ENCODE peak calls at places on chromosomes 3 and 15, in eight cellular contexts. One of them, this sample, is unnamed.

GRCh38 chr3:188853896-188854295 is 317.9 kb upstream of the TPRG1 start:
- DNase-seq in pancreas: no peak
- DNase-seq in BJ: no peak
- DNase-seq in lower lobe of right lung: no peak
- DNase-seq in PC-3: no peak
- DNase-seq in tibial artery: no peak
- DNase-seq in foreskin keratinocyte: peak; percentile 5
- DNase-seq in body of pancreas: no peak
- DNase-seq in this sample: no peak

GRCh38 chr3:17356581-17356980 is 385.9 kb downstream of the TBC1D5 start:
- DNase-seq in foreskin keratinocyte: no peak
- DNase-seq in tibial artery: no peak
- DNase-seq in PC-3: no peak
- DNase-seq in body of pancreas: no peak
- DNase-seq in BJ: no peak
- DNase-seq in lower lobe of right lung: no peak
- DNase-seq in pancreas: no peak
- DNase-seq in this sample: no peak

GRCh38 chr15:25333049-25333448 is 105.8 kb downstream of the UBE3A start:
- DNase-seq in lower lobe of right lung: no peak
- DNase-seq in BJ: no peak
- DNase-seq in body of pancreas: no peak
- DNase-seq in pancreas: no peak
- DNase-seq in tibial artery: no peak
- DNase-seq in PC-3: no peak
- DNase-seq in foreskin keratinocyte: no peak
- DNase-seq in this sample: no peak

GRCh38 chr15:63021031-63021430 is 21.5 kb upstream of the TPM1 start:
- DNase-seq in foreskin keratinocyte: no peak
- DNase-seq in lower lobe of right lung: no peak
- DNase-seq in pancreas: no peak
- DNase-seq in tibial artery: no peak
- DNase-seq in PC-3: no peak
- DNase-seq in body of pancreas: no peak
- DNase-seq in BJ: no peak
- DNase-seq in this sample: no peak

GRCh38 chr15:68447209-68447608 is 15.2 kb upstream of the ITGA11 start:
- DNase-seq in foreskin keratinocyte: no peak
- DNase-seq in body of pancreas: no peak
- DNase-seq in lower lobe of right lung: no peak
- DNase-seq in BJ: no peak
- DNase-seq in PC-3: peak; percentile 33
- DNase-seq in tibial artery: peak; percentile 48
- DNase-seq in pancreas: no peak
- DNase-seq in this sample: no peak

GRCh38 chr15:43492266-43492665 is 690 bp downstream of the TP53BP1 start:
- DNase-seq in pancreas: no peak
- DNase-seq in foreskin keratinocyte: no peak
- DNase-seq in tibial artery: no peak
- DNase-seq in BJ: no peak
- DNase-seq in body of pancreas: no peak
- DNase-seq in PC-3: no peak
- DNase-seq in lower lobe of right lung: no peak
- DNase-seq in this sample: no peak

GRCh38 chr3:36362216-36362615 is 18.1 kb upstream of the STAC start:
- DNase-seq in tibial artery: no peak
- DNase-seq in lower lobe of right lung: no peak
- DNase-seq in foreskin keratinocyte: peak; percentile 29
- DNase-seq in pancreas: no peak
- DNase-seq in BJ: no peak
- DNase-seq in body of pancreas: no peak
- DNase-seq in PC-3: no peak
- DNase-seq in this sample: no peak

GRCh38 chr15:66080791-66081475 is 172.6 kb downstream of the MEGF11 start:
- DNase-seq in foreskin keratinocyte: peak; percentile 55
- DNase-seq in PC-3: no peak
- DNase-seq in tibial artery: peak; percentile 54
- DNase-seq in body of pancreas: peak; percentile 60
- DNase-seq in BJ: no peak
- DNase-seq in pancreas: peak; percentile 62
- DNase-seq in lower lobe of right lung: no peak
- DNase-seq in this sample: peak; percentile 68

GRCh38 chr3:46094506-46094905 is 67.2 kb upstream of the XCR1 start:
- DNase-seq in BJ: no peak
- DNase-seq in PC-3: no peak
- DNase-seq in foreskin keratinocyte: no peak
- DNase-seq in lower lobe of right lung: no peak
- DNase-seq in pancreas: no peak
- DNase-seq in body of pancreas: no peak
- DNase-seq in tibial artery: no peak
- DNase-seq in this sample: no peak

GRCh38 chr15:91529534-91529933 is 324.0 kb upstream of the SLCO3A1 start:
- DNase-seq in lower lobe of right lung: no peak
- DNase-seq in pancreas: no peak
- DNase-seq in PC-3: no peak
- DNase-seq in foreskin keratinocyte: no peak
- DNase-seq in tibial artery: no peak
- DNase-seq in body of pancreas: no peak
- DNase-seq in BJ: no peak
- DNase-seq in this sample: no peak

GRCh38 chr3:180183346-180183745 is 146.6 kb upstream of the PEX5L start:
- DNase-seq in tibial artery: no peak
- DNase-seq in body of pancreas: no peak
- DNase-seq in lower lobe of right lung: no peak
- DNase-seq in foreskin keratinocyte: no peak
- DNase-seq in pancreas: no peak
- DNase-seq in BJ: no peak
- DNase-seq in PC-3: no peak
- DNase-seq in this sample: no peak

GRCh38 chr3:111045564-111045963 is 26.1 kb upstream of the NECTIN3 start:
- DNase-seq in body of pancreas: no peak
- DNase-seq in tibial artery: no peak
- DNase-seq in BJ: no peak
- DNase-seq in lower lobe of right lung: no peak
- DNase-seq in PC-3: no peak
- DNase-seq in pancreas: no peak
- DNase-seq in foreskin keratinocyte: no peak
- DNase-seq in this sample: no peak

GRCh38 chr3:188416041-188416440 is 262.1 kb downstream of the LPP start:
- DNase-seq in BJ: no peak
- DNase-seq in pancreas: no peak
- DNase-seq in tibial artery: no peak
- DNase-seq in lower lobe of right lung: no peak
- DNase-seq in body of pancreas: no peak
- DNase-seq in PC-3: no peak
- DNase-seq in foreskin keratinocyte: peak; percentile 28
- DNase-seq in this sample: no peak

GRCh38 chr3:63791974-63792373 is 27.1 kb upstream of the C3orf49 start:
- DNase-seq in tibial artery: no peak
- DNase-seq in body of pancreas: no peak
- DNase-seq in PC-3: peak; percentile 35
- DNase-seq in foreskin keratinocyte: peak; percentile 59
- DNase-seq in BJ: peak; percentile 35
- DNase-seq in pancreas: no peak
- DNase-seq in lower lobe of right lung: no peak
- DNase-seq in this sample: peak; percentile 36

GRCh38 chr3:160941885-160942494 is 163.2 kb downstream of the B3GALNT1 start:
- DNase-seq in pancreas: peak; percentile 58
- DNase-seq in tibial artery: no peak
- DNase-seq in lower lobe of right lung: no peak
- DNase-seq in PC-3: peak; percentile 90
- DNase-seq in body of pancreas: peak; percentile 85
- DNase-seq in foreskin keratinocyte: peak; percentile 49
- DNase-seq in BJ: no peak
- DNase-seq in this sample: peak; percentile 38

GRCh38 chr3:186828340-186828739 is 14.2 kb upstream of the ADIPOQ start:
- DNase-seq in lower lobe of right lung: no peak
- DNase-seq in tibial artery: no peak
- DNase-seq in PC-3: no peak
- DNase-seq in foreskin keratinocyte: no peak
- DNase-seq in body of pancreas: no peak
- DNase-seq in BJ: no peak
- DNase-seq in pancreas: no peak
- DNase-seq in this sample: no peak

GRCh38 chr15:51798281-51798680 is 31.2 kb upstream of the TMOD3 start:
- DNase-seq in lower lobe of right lung: no peak
- DNase-seq in pancreas: no peak
- DNase-seq in foreskin keratinocyte: no peak
- DNase-seq in PC-3: no peak
- DNase-seq in BJ: no peak
- DNase-seq in tibial artery: no peak
- DNase-seq in body of pancreas: no peak
- DNase-seq in this sample: no peak

GRCh38 chr15:55744026-55744655 is 1.2 kb upstream of the PRTG start:
- DNase-seq in pancreas: no peak
- DNase-seq in tibial artery: no peak
- DNase-seq in PC-3: no peak
- DNase-seq in lower lobe of right lung: no peak
- DNase-seq in foreskin keratinocyte: no peak
- DNase-seq in BJ: no peak
- DNase-seq in body of pancreas: no peak
- DNase-seq in this sample: no peak

GRCh38 chr3:187994221-187995085 is 159.5 kb upstream of the LPP start:
- DNase-seq in BJ: peak; percentile 44
- DNase-seq in foreskin keratinocyte: peak; percentile 45
- DNase-seq in body of pancreas: no peak
- DNase-seq in pancreas: no peak
- DNase-seq in PC-3: peak; percentile 29
- DNase-seq in tibial artery: no peak
- DNase-seq in lower lobe of right lung: no peak
- DNase-seq in this sample: no peak

GRCh38 chr3:123344941-123345594 is 103.8 kb downstream of the ADCY5 start:
- DNase-seq in lower lobe of right lung: no peak
- DNase-seq in PC-3: no peak
- DNase-seq in tibial artery: peak; percentile 62
- DNase-seq in foreskin keratinocyte: no peak
- DNase-seq in pancreas: no peak
- DNase-seq in BJ: no peak
- DNase-seq in body of pancreas: no peak
- DNase-seq in this sample: no peak
- TF ChIP-seq CTCF in lower lobe of right lung: no peak
- TF ChIP-seq CTCF in PC-3: peak; percentile 21
- TF ChIP-seq CTCF in tibial artery: no peak
- TF ChIP-seq CTCF in foreskin keratinocyte: no peak
- TF ChIP-seq CTCF in pancreas: no peak
- TF ChIP-seq CTCF in BJ: no peak
- TF ChIP-seq CTCF in body of pancreas: no peak
- TF ChIP-seq CTCF in this sample: no peak

GRCh38 chr3:25548836-25549235 is 115.9 kb downstream of the TOP2B start:
- DNase-seq in foreskin keratinocyte: peak; percentile 68
- DNase-seq in tibial artery: no peak
- DNase-seq in body of pancreas: no peak
- DNase-seq in pancreas: no peak
- DNase-seq in BJ: no peak
- DNase-seq in PC-3: no peak
- DNase-seq in lower lobe of right lung: no peak
- DNase-seq in this sample: peak; percentile 2
- TF ChIP-seq CTCF in foreskin keratinocyte: no peak
- TF ChIP-seq CTCF in tibial artery: no peak
- TF ChIP-seq CTCF in body of pancreas: no peak
- TF ChIP-seq CTCF in pancreas: no peak
- TF ChIP-seq CTCF in BJ: no peak
- TF ChIP-seq CTCF in PC-3: no peak
- TF ChIP-seq CTCF in lower lobe of right lung: no peak
- TF ChIP-seq CTCF in this sample: no peak

GRCh38 chr3:69392415-69392814 is 6.5 kb upstream of the FRMD4B start:
- DNase-seq in BJ: no peak
- DNase-seq in lower lobe of right lung: no peak
- DNase-seq in pancreas: no peak
- DNase-seq in tibial artery: no peak
- DNase-seq in body of pancreas: no peak
- DNase-seq in PC-3: no peak
- DNase-seq in foreskin keratinocyte: no peak
- DNase-seq in this sample: no peak
- TF ChIP-seq CTCF in BJ: no peak
- TF ChIP-seq CTCF in lower lobe of right lung: no peak
- TF ChIP-seq CTCF in pancreas: no peak
- TF ChIP-seq CTCF in tibial artery: no peak
- TF ChIP-seq CTCF in body of pancreas: no peak
- TF ChIP-seq CTCF in PC-3: no peak
- TF ChIP-seq CTCF in foreskin keratinocyte: no peak
- TF ChIP-seq CTCF in this sample: no peak

GRCh38 chr15:83446417-83446816 is 724 bp upstream of the SH3GL3 start:
- DNase-seq in tibial artery: no peak
- DNase-seq in pancreas: no peak
- DNase-seq in PC-3: no peak
- DNase-seq in foreskin keratinocyte: no peak
- DNase-seq in BJ: no peak
- DNase-seq in body of pancreas: no peak
- DNase-seq in lower lobe of right lung: no peak
- DNase-seq in this sample: no peak

GRCh38 chr15:83444936-83445335 is 2.2 kb upstream of the SH3GL3 start:
- DNase-seq in pancreas: no peak
- DNase-seq in foreskin keratinocyte: no peak
- DNase-seq in PC-3: no peak
- DNase-seq in lower lobe of right lung: no peak
- DNase-seq in tibial artery: no peak
- DNase-seq in body of pancreas: no peak
- DNase-seq in BJ: no peak
- DNase-seq in this sample: no peak

GRCh38 chr15:83445653-83446052 is 1.5 kb upstream of the SH3GL3 start:
- DNase-seq in BJ: no peak
- DNase-seq in lower lobe of right lung: no peak
- DNase-seq in body of pancreas: no peak
- DNase-seq in foreskin keratinocyte: no peak
- DNase-seq in pancreas: no peak
- DNase-seq in tibial artery: no peak
- DNase-seq in PC-3: no peak
- DNase-seq in this sample: no peak

GRCh38 chr15:83449250-83449671 is 2.1 kb downstream of the SH3GL3 start:
- DNase-seq in pancreas: no peak
- DNase-seq in tibial artery: no peak
- DNase-seq in body of pancreas: no peak
- DNase-seq in PC-3: no peak
- DNase-seq in lower lobe of right lung: no peak
- DNase-seq in foreskin keratinocyte: no peak
- DNase-seq in BJ: no peak
- DNase-seq in this sample: no peak

DNA sequence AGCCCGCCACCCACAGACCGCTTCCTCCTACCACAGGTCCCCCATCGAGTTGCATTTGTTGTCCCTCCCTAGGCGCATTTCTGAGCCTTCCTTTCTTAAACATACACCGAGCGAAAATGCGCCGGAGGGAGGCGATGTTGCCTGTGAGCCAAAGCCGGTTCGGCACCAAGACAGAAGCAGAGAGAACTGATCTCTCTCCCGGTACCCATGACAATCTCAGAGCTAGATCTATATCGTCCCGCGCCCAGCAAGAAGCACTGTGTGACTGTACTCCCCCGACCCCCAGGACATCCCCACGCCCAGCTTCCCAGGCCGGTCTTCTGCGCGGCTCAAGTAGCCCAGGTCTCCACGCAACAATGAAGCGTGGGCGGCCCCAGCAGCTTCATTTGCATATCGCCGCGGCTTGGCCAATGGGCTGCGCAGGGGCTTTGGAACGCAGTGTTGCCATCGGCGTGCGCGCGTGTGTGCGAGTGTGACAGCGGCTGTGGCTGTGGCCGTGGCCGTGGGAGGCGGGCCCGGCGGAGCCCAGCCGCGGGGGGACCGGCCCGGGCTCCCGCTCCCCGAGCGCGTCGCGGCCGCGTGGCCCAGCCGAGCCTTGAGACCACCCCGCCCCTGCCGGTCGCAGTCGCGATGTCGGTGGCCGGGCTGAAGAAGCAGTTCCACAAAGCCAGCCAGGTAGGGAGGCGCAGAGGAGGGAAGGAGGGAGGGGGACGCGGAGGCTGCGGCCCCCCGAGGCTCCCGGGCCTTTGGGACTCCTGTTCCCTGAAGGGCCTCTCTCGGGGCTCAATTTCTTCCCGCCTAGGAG is at the start of gene SH3GL3:
- DNase-seq in body of pancreas: peak; percentile 76
- DNase-seq in pancreas: peak; percentile 83
- DNase-seq in BJ: no peak
- DNase-seq in foreskin keratinocyte: peak; percentile 70
- DNase-seq in lower lobe of right lung: peak; percentile 90
- DNase-seq in tibial artery: peak; percentile 83
- DNase-seq in PC-3: peak; percentile 81
- DNase-seq in this sample: peak; percentile 77
- TF ChIP-seq CTCF in body of pancreas: no peak
- TF ChIP-seq CTCF in pancreas: no peak
- TF ChIP-seq CTCF in BJ: peak; percentile 47
- TF ChIP-seq CTCF in foreskin keratinocyte: peak; percentile 70
- TF ChIP-seq CTCF in lower lobe of right lung: no peak
- TF ChIP-seq CTCF in tibial artery: no peak
- TF ChIP-seq CTCF in PC-3: peak; percentile 72
- TF ChIP-seq CTCF in this sample: peak; percentile 83